ENCODE peak calls at places on chromosome 19, in five cellular contexts. One of them, this sample, is unnamed.
A peak's percentile ranks its signal among the peaks of the same experiment; 100 is the strongest.

GRCh38 chr19:10936661-10937084 is 8.1 kb downstream of the TIMM29 start:
- DNase-seq in progenitor cell of endocrine pancreas: peak; percentile 27
- DNase-seq in neural progenitor cell: peak; percentile 96
- DNase-seq in psoas muscle: no peak
- DNase-seq in fibroblast of pulmonary artery: peak; percentile 89
- DNase-seq in this sample: peak; percentile 64

GRCh38 chr19:4376991-4377781 is 23.2 kb downstream of the SH3GL1 start:
- DNase-seq in progenitor cell of endocrine pancreas: no peak
- DNase-seq in neural progenitor cell: no peak
- DNase-seq in psoas muscle: peak; percentile 72
- DNase-seq in fibroblast of pulmonary artery: no peak
- DNase-seq in this sample: no peak

GRCh38 chr19:30026933-30027332 is 84.9 kb downstream of the URI1 start:
- DNase-seq in progenitor cell of endocrine pancreas: no peak
- DNase-seq in neural progenitor cell: no peak
- DNase-seq in psoas muscle: no peak
- DNase-seq in fibroblast of pulmonary artery: no peak
- DNase-seq in this sample: no peak

GRCh38 chr19:55659822-55660221 is 5.0 kb downstream of the U2AF2 start:
- DNase-seq in progenitor cell of endocrine pancreas: no peak
- DNase-seq in neural progenitor cell: no peak
- DNase-seq in psoas muscle: no peak
- DNase-seq in fibroblast of pulmonary artery: no peak
- DNase-seq in this sample: no peak

GRCh38 chr19:10027158-10027997 is 14.1 kb downstream of the RDH8 start:
- DNase-seq in progenitor cell of endocrine pancreas: peak; percentile 94
- DNase-seq in neural progenitor cell: peak; percentile 97
- DNase-seq in psoas muscle: peak; percentile 94
- DNase-seq in fibroblast of pulmonary artery: peak; percentile 95
- DNase-seq in this sample: peak; percentile 98

GRCh38 chr19:56885173-56885679 is 44.7 kb upstream of the PEG3 start:
- DNase-seq in progenitor cell of endocrine pancreas: no peak
- DNase-seq in neural progenitor cell: no peak
- DNase-seq in psoas muscle: no peak
- DNase-seq in fibroblast of pulmonary artery: no peak
- DNase-seq in this sample: no peak

GRCh38 chr19:46288896-46289588 is 7.8 kb upstream of the HIF3A start:
- DNase-seq in progenitor cell of endocrine pancreas: no peak
- DNase-seq in neural progenitor cell: no peak
- DNase-seq in psoas muscle: no peak
- DNase-seq in fibroblast of pulmonary artery: peak; percentile 98
- DNase-seq in this sample: no peak

GRCh38 chr19:16376649-16377048 is 52.0 kb downstream of the KLF2 start:
- DNase-seq in progenitor cell of endocrine pancreas: no peak
- DNase-seq in neural progenitor cell: peak; percentile 34
- DNase-seq in psoas muscle: no peak
- DNase-seq in fibroblast of pulmonary artery: no peak
- DNase-seq in this sample: peak; percentile 67

GRCh38 chr19:38913958-38914357 is 2.0 kb upstream of the CCER2 start:
- DNase-seq in progenitor cell of endocrine pancreas: no peak
- DNase-seq in neural progenitor cell: no peak
- DNase-seq in psoas muscle: no peak
- DNase-seq in fibroblast of pulmonary artery: no peak
- DNase-seq in this sample: no peak

GRCh38 chr19:53780506-53780905 is 43.6 kb downstream of the NLRP12 start:
- DNase-seq in progenitor cell of endocrine pancreas: no peak
- DNase-seq in neural progenitor cell: no peak
- DNase-seq in psoas muscle: no peak
- DNase-seq in fibroblast of pulmonary artery: no peak
- DNase-seq in this sample: no peak

GRCh38 chr19:4208385-4209094 is 20.8 kb upstream of the EBI3 start:
- DNase-seq in progenitor cell of endocrine pancreas: no peak
- DNase-seq in neural progenitor cell: peak; percentile 54
- DNase-seq in psoas muscle: no peak
- DNase-seq in fibroblast of pulmonary artery: peak; percentile 28
- DNase-seq in this sample: no peak

GRCh38 chr19:38044267-38045111 is 137.5 kb downstream of the SIPA1L3 start:
- DNase-seq in progenitor cell of endocrine pancreas: no peak
- DNase-seq in neural progenitor cell: no peak
- DNase-seq in psoas muscle: no peak
- DNase-seq in fibroblast of pulmonary artery: peak; percentile 42
- DNase-seq in this sample: no peak

GRCh38 chr19:8370176-8371010 is 6.4 kb downstream of the ANGPTL4 start:
- DNase-seq in progenitor cell of endocrine pancreas: no peak
- DNase-seq in neural progenitor cell: no peak
- DNase-seq in psoas muscle: no peak
- DNase-seq in fibroblast of pulmonary artery: no peak
- DNase-seq in this sample: no peak

GRCh38 chr19:15576526-15577156 is 38.4 kb upstream of the CYP4F8 start:
- DNase-seq in progenitor cell of endocrine pancreas: no peak
- DNase-seq in neural progenitor cell: no peak
- DNase-seq in psoas muscle: no peak
- DNase-seq in fibroblast of pulmonary artery: no peak
- DNase-seq in this sample: no peak

GRCh38 chr19:4140237-4140711 is 13.2 kb upstream of the CREB3L3 start:
- DNase-seq in progenitor cell of endocrine pancreas: no peak
- DNase-seq in neural progenitor cell: peak; percentile 88
- DNase-seq in psoas muscle: no peak
- DNase-seq in fibroblast of pulmonary artery: peak; percentile 75
- DNase-seq in this sample: peak; percentile 25

GRCh38 chr19:32483574-32483973 is 78.0 kb downstream of the DPY19L3 start:
- DNase-seq in progenitor cell of endocrine pancreas: no peak
- DNase-seq in neural progenitor cell: no peak
- DNase-seq in psoas muscle: no peak
- DNase-seq in fibroblast of pulmonary artery: no peak
- DNase-seq in this sample: no peak

GRCh38 chr19:16527971-16528521 is 14.2 kb downstream of the CHERP start:
- DNase-seq in progenitor cell of endocrine pancreas: no peak
- DNase-seq in neural progenitor cell: peak; percentile 36
- DNase-seq in psoas muscle: no peak
- DNase-seq in fibroblast of pulmonary artery: peak; percentile 27
- DNase-seq in this sample: peak; percentile 46

GRCh38 chr19:46082728-46083050 is 41.8 kb downstream of the IGFL3 start:
- DNase-seq in progenitor cell of endocrine pancreas: no peak
- DNase-seq in neural progenitor cell: no peak
- DNase-seq in psoas muscle: no peak
- DNase-seq in fibroblast of pulmonary artery: no peak
- DNase-seq in this sample: no peak

GRCh38 chr19:46756544-46756888 is 10.3 kb upstream of the STRN4 start:
- DNase-seq in progenitor cell of endocrine pancreas: no peak
- DNase-seq in neural progenitor cell: no peak
- DNase-seq in psoas muscle: peak; percentile 29
- DNase-seq in fibroblast of pulmonary artery: no peak
- DNase-seq in this sample: no peak

GRCh38 chr19:17806945-17807344 is 12.0 kb downstream of the B3GNT3 start:
- DNase-seq in progenitor cell of endocrine pancreas: no peak
- DNase-seq in neural progenitor cell: no peak
- DNase-seq in psoas muscle: no peak
- DNase-seq in fibroblast of pulmonary artery: no peak
- DNase-seq in this sample: no peak

GRCh38 chr19:4123615-4124568 is at the start of gene MAP2K2:
- DNase-seq in progenitor cell of endocrine pancreas: peak; percentile 95
- DNase-seq in neural progenitor cell: peak; percentile 98
- DNase-seq in psoas muscle: peak; percentile 96
- DNase-seq in fibroblast of pulmonary artery: peak; percentile 92
- DNase-seq in this sample: peak; percentile 98

GRCh38 chr19:43148233-43148632 is 38.1 kb downstream of the PSG5 start:
- DNase-seq in progenitor cell of endocrine pancreas: no peak
- DNase-seq in neural progenitor cell: no peak
- DNase-seq in psoas muscle: no peak
- DNase-seq in fibroblast of pulmonary artery: peak; percentile 66
- DNase-seq in this sample: no peak

GRCh38 chr19:11421607-11422098 is 2.5 kb upstream of the RGL3 start:
- DNase-seq in progenitor cell of endocrine pancreas: no peak
- DNase-seq in neural progenitor cell: peak; percentile 61
- DNase-seq in psoas muscle: peak; percentile 42
- DNase-seq in fibroblast of pulmonary artery: no peak
- DNase-seq in this sample: peak; percentile 48

GRCh38 chr19:36775768-36776167 is 3.2 kb upstream of the ZNF850 start:
- DNase-seq in progenitor cell of endocrine pancreas: no peak
- DNase-seq in neural progenitor cell: no peak
- DNase-seq in psoas muscle: no peak
- DNase-seq in fibroblast of pulmonary artery: no peak
- DNase-seq in this sample: no peak

GRCh38 chr19:1214862-1215731 is 9.5 kb downstream of the STK11 start:
- DNase-seq in progenitor cell of endocrine pancreas: no peak
- DNase-seq in neural progenitor cell: no peak
- DNase-seq in psoas muscle: peak; percentile 80
- DNase-seq in fibroblast of pulmonary artery: no peak
- DNase-seq in this sample: no peak

GRCh38 chr19:33071887-33072286 is 7.2 kb upstream of the RHPN2 start:
- DNase-seq in progenitor cell of endocrine pancreas: no peak
- DNase-seq in neural progenitor cell: no peak
- DNase-seq in psoas muscle: no peak
- DNase-seq in fibroblast of pulmonary artery: no peak
- DNase-seq in this sample: no peak

GRCh38 chr19:12162882-12163806 is at the start of gene ZNF136:
- DNase-seq in progenitor cell of endocrine pancreas: peak; percentile 70
- DNase-seq in neural progenitor cell: peak; percentile 97
- DNase-seq in psoas muscle: peak; percentile 93
- DNase-seq in fibroblast of pulmonary artery: peak; percentile 97
- DNase-seq in this sample: peak; percentile 92

GRCh38 chr19:3504723-3505122 is 1.4 kb upstream of the FZR1 start:
- DNase-seq in progenitor cell of endocrine pancreas: no peak
- DNase-seq in neural progenitor cell: no peak
- DNase-seq in psoas muscle: no peak
- DNase-seq in fibroblast of pulmonary artery: peak; percentile 22
- DNase-seq in this sample: no peak

GRCh38 chr19:54432144-54432738 is 16.8 kb upstream of the LENG8 start:
- DNase-seq in progenitor cell of endocrine pancreas: no peak
- DNase-seq in neural progenitor cell: no peak
- DNase-seq in psoas muscle: no peak
- DNase-seq in fibroblast of pulmonary artery: no peak
- DNase-seq in this sample: no peak

GRCh38 chr19:3192228-3192635 is 6.5 kb downstream of the NCLN start:
- DNase-seq in progenitor cell of endocrine pancreas: no peak
- DNase-seq in neural progenitor cell: no peak
- DNase-seq in psoas muscle: no peak
- DNase-seq in fibroblast of pulmonary artery: no peak
- DNase-seq in this sample: no peak

GRCh38 chr19:38551450-38551813 is 66.3 kb downstream of the MAP4K1 start:
- DNase-seq in progenitor cell of endocrine pancreas: no peak
- DNase-seq in neural progenitor cell: no peak
- DNase-seq in psoas muscle: no peak
- DNase-seq in fibroblast of pulmonary artery: no peak
- DNase-seq in this sample: no peak

GRCh38 chr19:50410109-50410508 is 8.6 kb upstream of the SPIB start:
- DNase-seq in progenitor cell of endocrine pancreas: no peak
- DNase-seq in neural progenitor cell: no peak
- DNase-seq in psoas muscle: no peak
- DNase-seq in fibroblast of pulmonary artery: no peak
- DNase-seq in this sample: no peak

GRCh38 chr19:41967056-41967783 is 8.1 kb upstream of the RABAC1 start:
- DNase-seq in progenitor cell of endocrine pancreas: no peak
- DNase-seq in neural progenitor cell: no peak
- DNase-seq in psoas muscle: no peak
- DNase-seq in fibroblast of pulmonary artery: no peak
- DNase-seq in this sample: no peak

GRCh38 chr19:3336680-3337523 is 29.5 kb upstream of the NFIC start:
- DNase-seq in progenitor cell of endocrine pancreas: no peak
- DNase-seq in neural progenitor cell: no peak
- DNase-seq in psoas muscle: peak; percentile 85
- DNase-seq in fibroblast of pulmonary artery: peak; percentile 88
- DNase-seq in this sample: no peak

GRCh38 chr19:50401505-50402450 is 17.0 kb upstream of the SPIB start:
- DNase-seq in progenitor cell of endocrine pancreas: no peak
- DNase-seq in neural progenitor cell: no peak
- DNase-seq in psoas muscle: no peak
- DNase-seq in fibroblast of pulmonary artery: no peak
- DNase-seq in this sample: no peak

GRCh38 chr19:48784527-48784926 is 26.3 kb downstream of the BCAT2 start:
- DNase-seq in progenitor cell of endocrine pancreas: no peak
- DNase-seq in neural progenitor cell: no peak
- DNase-seq in psoas muscle: no peak
- DNase-seq in fibroblast of pulmonary artery: peak; percentile 37
- DNase-seq in this sample: no peak
- TF ChIP-seq CTCF in progenitor cell of endocrine pancreas: no peak
- TF ChIP-seq CTCF in neural progenitor cell: no peak
- TF ChIP-seq CTCF in psoas muscle: no peak
- TF ChIP-seq CTCF in fibroblast of pulmonary artery: peak; percentile 25
- TF ChIP-seq CTCF in this sample: no peak

GRCh38 chr19:13579388-13580060 is 73.2 kb upstream of the CACNA1A start:
- DNase-seq in progenitor cell of endocrine pancreas: no peak
- DNase-seq in neural progenitor cell: no peak
- DNase-seq in psoas muscle: no peak
- DNase-seq in fibroblast of pulmonary artery: no peak
- DNase-seq in this sample: no peak
- TF ChIP-seq CTCF in progenitor cell of endocrine pancreas: no peak
- TF ChIP-seq CTCF in neural progenitor cell: peak; percentile 36
- TF ChIP-seq CTCF in psoas muscle: no peak
- TF ChIP-seq CTCF in fibroblast of pulmonary artery: no peak
- TF ChIP-seq CTCF in this sample: no peak

GRCh38 chr19:48371367-48371766 is 7.2 kb downstream of the SYNGR4 start:
- DNase-seq in progenitor cell of endocrine pancreas: no peak
- DNase-seq in neural progenitor cell: no peak
- DNase-seq in psoas muscle: no peak
- DNase-seq in fibroblast of pulmonary artery: no peak
- DNase-seq in this sample: no peak
- TF ChIP-seq CTCF in progenitor cell of endocrine pancreas: no peak
- TF ChIP-seq CTCF in neural progenitor cell: no peak
- TF ChIP-seq CTCF in psoas muscle: no peak
- TF ChIP-seq CTCF in fibroblast of pulmonary artery: no peak
- TF ChIP-seq CTCF in this sample: no peak

GRCh38 chr19:51704601-51705000 is 11.5 kb downstream of the SPACA6 start:
- DNase-seq in progenitor cell of endocrine pancreas: no peak
- DNase-seq in neural progenitor cell: no peak
- DNase-seq in psoas muscle: no peak
- DNase-seq in fibroblast of pulmonary artery: no peak
- DNase-seq in this sample: no peak

GRCh38 chr19:51702754-51703654 is 9.9 kb downstream of the SPACA6 start:
- DNase-seq in progenitor cell of endocrine pancreas: peak; percentile 44
- DNase-seq in neural progenitor cell: peak; percentile 49
- DNase-seq in psoas muscle: peak; percentile 35
- DNase-seq in fibroblast of pulmonary artery: no peak
- DNase-seq in this sample: no peak

GRCh38 chr19:51702103-51702753 is 9.1 kb downstream of the SPACA6 start:
- DNase-seq in progenitor cell of endocrine pancreas: peak; percentile 69
- DNase-seq in neural progenitor cell: peak; percentile 85
- DNase-seq in psoas muscle: peak; percentile 81
- DNase-seq in fibroblast of pulmonary artery: peak; percentile 58
- DNase-seq in this sample: peak; percentile 77

GRCh38 chr19:51701468-51702100 is 8.5 kb downstream of the SPACA6 start:
- DNase-seq in progenitor cell of endocrine pancreas: no peak
- DNase-seq in neural progenitor cell: no peak
- DNase-seq in psoas muscle: no peak
- DNase-seq in fibroblast of pulmonary artery: no peak
- DNase-seq in this sample: no peak

GRCh38 chr19:51703655-51704515 is 10.8 kb downstream of the SPACA6 start:
- DNase-seq in progenitor cell of endocrine pancreas: peak; percentile 91
- DNase-seq in neural progenitor cell: peak; percentile 97
- DNase-seq in psoas muscle: peak; percentile 98
- DNase-seq in fibroblast of pulmonary artery: peak; percentile 94
- DNase-seq in this sample: peak; percentile 98
- TF ChIP-seq CTCF in progenitor cell of endocrine pancreas: peak; percentile 63
- TF ChIP-seq CTCF in neural progenitor cell: peak; percentile 65
- TF ChIP-seq CTCF in psoas muscle: peak; percentile 38
- TF ChIP-seq CTCF in fibroblast of pulmonary artery: peak; percentile 28
- TF ChIP-seq CTCF in this sample: no peak